ENCODE peak calls at places on chromosome 19, in ten cellular contexts. One of them, this sample, is unnamed.

GRCh38 chr19:49924004-49924880 is 4.8 kb upstream of the ATF5 start:
- DNase-seq in RCC 7860: no peak
- DNase-seq in activated CD4-positive, alpha-beta T cell treated with anti-CD3 and anti-CD28 coated beads, Interleukin-2, amount 10 ng/mL, durations not matched to agents 7 days and 5 days: no peak
- DNase-seq in KBM-7: no peak
- DNase-seq in AG09319: peak
- DNase-seq in NCI-H774: no peak
- DNase-seq in ACHN: no peak
- DNase-seq in EH: no peak
- DNase-seq in kidney tubule cell: no peak
- DNase-seq in Ammon's horn: no peak
- DNase-seq in this sample: no peak

GRCh38 chr19:7859766-7860165 is 14.4 kb downstream of the PRR36 start:
- DNase-seq in RCC 7860: no peak
- DNase-seq in activated CD4-positive, alpha-beta T cell treated with anti-CD3 and anti-CD28 coated beads, Interleukin-2, amount 10 ng/mL, durations not matched to agents 7 days and 5 days: no peak
- DNase-seq in KBM-7: no peak
- DNase-seq in AG09319: no peak
- DNase-seq in NCI-H774: no peak
- DNase-seq in ACHN: no peak
- DNase-seq in EH: no peak
- DNase-seq in kidney tubule cell: no peak
- DNase-seq in Ammon's horn: no peak
- DNase-seq in this sample: no peak

GRCh38 chr19:12834976-12835757 is 788 bp upstream of the RTBDN start:
- DNase-seq in RCC 7860: no peak
- DNase-seq in activated CD4-positive, alpha-beta T cell treated with anti-CD3 and anti-CD28 coated beads, Interleukin-2, amount 10 ng/mL, durations not matched to agents 7 days and 5 days: peak
- DNase-seq in KBM-7: peak
- DNase-seq in AG09319: no peak
- DNase-seq in NCI-H774: peak
- DNase-seq in ACHN: peak
- DNase-seq in EH: no peak
- DNase-seq in kidney tubule cell: no peak
- DNase-seq in Ammon's horn: no peak
- DNase-seq in this sample: peak

GRCh38 chr19:58558066-58558622 is at the start of gene UBE2M:
- DNase-seq in RCC 7860: peak
- DNase-seq in activated CD4-positive, alpha-beta T cell treated with anti-CD3 and anti-CD28 coated beads, Interleukin-2, amount 10 ng/mL, durations not matched to agents 7 days and 5 days: peak
- DNase-seq in KBM-7: no peak
- DNase-seq in AG09319: no peak
- DNase-seq in NCI-H774: no peak
- DNase-seq in ACHN: no peak
- DNase-seq in EH: peak
- DNase-seq in kidney tubule cell: no peak
- DNase-seq in Ammon's horn: no peak
- DNase-seq in this sample: peak

GRCh38 chr19:409006-409514 is at the start of gene C2CD4C:
- DNase-seq in RCC 7860: no peak
- DNase-seq in activated CD4-positive, alpha-beta T cell treated with anti-CD3 and anti-CD28 coated beads, Interleukin-2, amount 10 ng/mL, durations not matched to agents 7 days and 5 days: no peak
- DNase-seq in KBM-7: no peak
- DNase-seq in AG09319: no peak
- DNase-seq in NCI-H774: peak
- DNase-seq in ACHN: no peak
- DNase-seq in EH: no peak
- DNase-seq in kidney tubule cell: no peak
- DNase-seq in Ammon's horn: no peak
- DNase-seq in this sample: peak

GRCh38 chr19:18606281-18607221 is at the start of gene CRLF1:
- DNase-seq in RCC 7860: no peak
- DNase-seq in activated CD4-positive, alpha-beta T cell treated with anti-CD3 and anti-CD28 coated beads, Interleukin-2, amount 10 ng/mL, durations not matched to agents 7 days and 5 days: no peak
- DNase-seq in KBM-7: no peak
- DNase-seq in AG09319: no peak
- DNase-seq in NCI-H774: no peak
- DNase-seq in ACHN: no peak
- DNase-seq in EH: no peak
- DNase-seq in kidney tubule cell: no peak
- DNase-seq in Ammon's horn: no peak
- DNase-seq in this sample: no peak

GRCh38 chr19:33472696-33473624 is 48.6 kb downstream of the PEPD start:
- DNase-seq in RCC 7860: peak
- DNase-seq in activated CD4-positive, alpha-beta T cell treated with anti-CD3 and anti-CD28 coated beads, Interleukin-2, amount 10 ng/mL, durations not matched to agents 7 days and 5 days: no peak
- DNase-seq in KBM-7: no peak
- DNase-seq in AG09319: peak
- DNase-seq in NCI-H774: no peak
- DNase-seq in ACHN: no peak
- DNase-seq in EH: peak
- DNase-seq in kidney tubule cell: peak
- DNase-seq in Ammon's horn: no peak
- DNase-seq in this sample: no peak

GRCh38 chr19:51259348-51260245 is 8.7 kb downstream of the SIGLECL1 start:
- DNase-seq in RCC 7860: peak
- DNase-seq in activated CD4-positive, alpha-beta T cell treated with anti-CD3 and anti-CD28 coated beads, Interleukin-2, amount 10 ng/mL, durations not matched to agents 7 days and 5 days: peak
- DNase-seq in KBM-7: peak
- DNase-seq in AG09319: no peak
- DNase-seq in NCI-H774: no peak
- DNase-seq in ACHN: peak
- DNase-seq in EH: no peak
- DNase-seq in kidney tubule cell: peak
- DNase-seq in Ammon's horn: peak
- DNase-seq in this sample: peak

GRCh38 chr19:7013678-7014077 is 7.6 kb downstream of the MBD3L2B start:
- DNase-seq in RCC 7860: peak
- DNase-seq in activated CD4-positive, alpha-beta T cell treated with anti-CD3 and anti-CD28 coated beads, Interleukin-2, amount 10 ng/mL, durations not matched to agents 7 days and 5 days: no peak
- DNase-seq in KBM-7: peak
- DNase-seq in AG09319: no peak
- DNase-seq in NCI-H774: no peak
- DNase-seq in ACHN: no peak
- DNase-seq in EH: peak
- DNase-seq in kidney tubule cell: peak
- DNase-seq in Ammon's horn: peak
- DNase-seq in this sample: no peak

GRCh38 chr19:40510526-40511115 is 43.8 kb downstream of the SPTBN4 start:
- DNase-seq in RCC 7860: no peak
- DNase-seq in activated CD4-positive, alpha-beta T cell treated with anti-CD3 and anti-CD28 coated beads, Interleukin-2, amount 10 ng/mL, durations not matched to agents 7 days and 5 days: no peak
- DNase-seq in KBM-7: no peak
- DNase-seq in AG09319: no peak
- DNase-seq in NCI-H774: no peak
- DNase-seq in ACHN: no peak
- DNase-seq in EH: peak
- DNase-seq in kidney tubule cell: no peak
- DNase-seq in Ammon's horn: no peak
- DNase-seq in this sample: no peak

GRCh38 chr19:55614711-55615552 is 9.4 kb downstream of the ZNF784 start:
- DNase-seq in RCC 7860: no peak
- DNase-seq in activated CD4-positive, alpha-beta T cell treated with anti-CD3 and anti-CD28 coated beads, Interleukin-2, amount 10 ng/mL, durations not matched to agents 7 days and 5 days: no peak
- DNase-seq in KBM-7: no peak
- DNase-seq in AG09319: no peak
- DNase-seq in NCI-H774: no peak
- DNase-seq in ACHN: no peak
- DNase-seq in EH: no peak
- DNase-seq in kidney tubule cell: no peak
- DNase-seq in Ammon's horn: no peak
- DNase-seq in this sample: no peak

GRCh38 chr19:46297700-46298476 is 1.0 kb downstream of the HIF3A start:
- DNase-seq in RCC 7860: no peak
- DNase-seq in activated CD4-positive, alpha-beta T cell treated with anti-CD3 and anti-CD28 coated beads, Interleukin-2, amount 10 ng/mL, durations not matched to agents 7 days and 5 days: no peak
- DNase-seq in KBM-7: no peak
- DNase-seq in AG09319: no peak
- DNase-seq in NCI-H774: no peak
- DNase-seq in ACHN: no peak
- DNase-seq in EH: no peak
- DNase-seq in kidney tubule cell: no peak
- DNase-seq in Ammon's horn: peak
- DNase-seq in this sample: peak

GRCh38 chr19:13982773-13983172 is 23.3 kb downstream of the RFX1 start:
- DNase-seq in RCC 7860: no peak
- DNase-seq in activated CD4-positive, alpha-beta T cell treated with anti-CD3 and anti-CD28 coated beads, Interleukin-2, amount 10 ng/mL, durations not matched to agents 7 days and 5 days: no peak
- DNase-seq in KBM-7: no peak
- DNase-seq in AG09319: no peak
- DNase-seq in NCI-H774: no peak
- DNase-seq in ACHN: no peak
- DNase-seq in EH: no peak
- DNase-seq in kidney tubule cell: no peak
- DNase-seq in Ammon's horn: no peak
- DNase-seq in this sample: no peak

GRCh38 chr19:41175825-41176734 is 16.9 kb upstream of the CYP2S1 start:
- DNase-seq in RCC 7860: peak
- DNase-seq in activated CD4-positive, alpha-beta T cell treated with anti-CD3 and anti-CD28 coated beads, Interleukin-2, amount 10 ng/mL, durations not matched to agents 7 days and 5 days: peak
- DNase-seq in KBM-7: peak
- DNase-seq in AG09319: peak
- DNase-seq in NCI-H774: no peak
- DNase-seq in ACHN: peak
- DNase-seq in EH: peak
- DNase-seq in kidney tubule cell: peak
- DNase-seq in Ammon's horn: peak
- DNase-seq in this sample: peak

GRCh38 chr19:19382118-19382517 is 23.4 kb upstream of the GATAD2A start:
- DNase-seq in RCC 7860: no peak
- DNase-seq in activated CD4-positive, alpha-beta T cell treated with anti-CD3 and anti-CD28 coated beads, Interleukin-2, amount 10 ng/mL, durations not matched to agents 7 days and 5 days: no peak
- DNase-seq in KBM-7: no peak
- DNase-seq in AG09319: no peak
- DNase-seq in NCI-H774: no peak
- DNase-seq in ACHN: no peak
- DNase-seq in EH: no peak
- DNase-seq in kidney tubule cell: peak
- DNase-seq in Ammon's horn: no peak
- DNase-seq in this sample: no peak

GRCh38 chr19:45809643-45810159 is 5.4 kb downstream of the RSPH6A start:
- DNase-seq in RCC 7860: peak
- DNase-seq in activated CD4-positive, alpha-beta T cell treated with anti-CD3 and anti-CD28 coated beads, Interleukin-2, amount 10 ng/mL, durations not matched to agents 7 days and 5 days: no peak
- DNase-seq in KBM-7: peak
- DNase-seq in AG09319: peak
- DNase-seq in NCI-H774: peak
- DNase-seq in ACHN: peak
- DNase-seq in EH: peak
- DNase-seq in kidney tubule cell: peak
- DNase-seq in Ammon's horn: no peak
- DNase-seq in this sample: no peak

GRCh38 chr19:3533563-3534216 is 5.3 kb upstream of the TEKTIP1 start:
- DNase-seq in RCC 7860: no peak
- DNase-seq in activated CD4-positive, alpha-beta T cell treated with anti-CD3 and anti-CD28 coated beads, Interleukin-2, amount 10 ng/mL, durations not matched to agents 7 days and 5 days: no peak
- DNase-seq in KBM-7: no peak
- DNase-seq in AG09319: no peak
- DNase-seq in NCI-H774: no peak
- DNase-seq in ACHN: no peak
- DNase-seq in EH: no peak
- DNase-seq in kidney tubule cell: no peak
- DNase-seq in Ammon's horn: no peak
- DNase-seq in this sample: no peak

GRCh38 chr19:17576758-17577532 is 21.5 kb downstream of the COLGALT1 start:
- DNase-seq in RCC 7860: no peak
- DNase-seq in activated CD4-positive, alpha-beta T cell treated with anti-CD3 and anti-CD28 coated beads, Interleukin-2, amount 10 ng/mL, durations not matched to agents 7 days and 5 days: peak
- DNase-seq in KBM-7: peak
- DNase-seq in AG09319: no peak
- DNase-seq in NCI-H774: no peak
- DNase-seq in ACHN: peak
- DNase-seq in EH: peak
- DNase-seq in kidney tubule cell: no peak
- DNase-seq in Ammon's horn: no peak
- DNase-seq in this sample: peak

GRCh38 chr19:16594131-16594586 is 21.9 kb upstream of the SLC35E1 start:
- DNase-seq in RCC 7860: no peak
- DNase-seq in activated CD4-positive, alpha-beta T cell treated with anti-CD3 and anti-CD28 coated beads, Interleukin-2, amount 10 ng/mL, durations not matched to agents 7 days and 5 days: peak
- DNase-seq in KBM-7: peak
- DNase-seq in AG09319: no peak
- DNase-seq in NCI-H774: no peak
- DNase-seq in ACHN: no peak
- DNase-seq in EH: no peak
- DNase-seq in kidney tubule cell: no peak
- DNase-seq in Ammon's horn: peak
- DNase-seq in this sample: no peak

GRCh38 chr19:41997121-41997850 is 3.3 kb upstream of the ATP1A3 start:
- DNase-seq in RCC 7860: no peak
- DNase-seq in activated CD4-positive, alpha-beta T cell treated with anti-CD3 and anti-CD28 coated beads, Interleukin-2, amount 10 ng/mL, durations not matched to agents 7 days and 5 days: peak
- DNase-seq in KBM-7: peak
- DNase-seq in AG09319: no peak
- DNase-seq in NCI-H774: no peak
- DNase-seq in ACHN: peak
- DNase-seq in EH: peak
- DNase-seq in kidney tubule cell: peak
- DNase-seq in Ammon's horn: no peak
- DNase-seq in this sample: peak

GRCh38 chr19:17184381-17184841 is 30.7 kb upstream of the USE1 start:
- DNase-seq in RCC 7860: no peak
- DNase-seq in activated CD4-positive, alpha-beta T cell treated with anti-CD3 and anti-CD28 coated beads, Interleukin-2, amount 10 ng/mL, durations not matched to agents 7 days and 5 days: peak
- DNase-seq in KBM-7: peak
- DNase-seq in AG09319: no peak
- DNase-seq in NCI-H774: no peak
- DNase-seq in ACHN: no peak
- DNase-seq in EH: no peak
- DNase-seq in kidney tubule cell: no peak
- DNase-seq in Ammon's horn: peak
- DNase-seq in this sample: no peak

GRCh38 chr19:370641-371330 is 26.2 kb upstream of the MIER2 start:
- DNase-seq in RCC 7860: no peak
- DNase-seq in activated CD4-positive, alpha-beta T cell treated with anti-CD3 and anti-CD28 coated beads, Interleukin-2, amount 10 ng/mL, durations not matched to agents 7 days and 5 days: no peak
- DNase-seq in KBM-7: no peak
- DNase-seq in AG09319: no peak
- DNase-seq in NCI-H774: no peak
- DNase-seq in ACHN: no peak
- DNase-seq in EH: no peak
- DNase-seq in kidney tubule cell: no peak
- DNase-seq in Ammon's horn: no peak
- DNase-seq in this sample: no peak

GRCh38 chr19:30881281-30881680 is 468.0 kb downstream of the TSHZ3 start:
- DNase-seq in RCC 7860: no peak
- DNase-seq in activated CD4-positive, alpha-beta T cell treated with anti-CD3 and anti-CD28 coated beads, Interleukin-2, amount 10 ng/mL, durations not matched to agents 7 days and 5 days: no peak
- DNase-seq in KBM-7: no peak
- DNase-seq in AG09319: no peak
- DNase-seq in NCI-H774: no peak
- DNase-seq in ACHN: no peak
- DNase-seq in EH: no peak
- DNase-seq in kidney tubule cell: no peak
- DNase-seq in Ammon's horn: no peak
- DNase-seq in this sample: no peak

GRCh38 chr19:6423499-6424189 is 967 bp downstream of the KHSRP start:
- DNase-seq in RCC 7860: peak
- DNase-seq in activated CD4-positive, alpha-beta T cell treated with anti-CD3 and anti-CD28 coated beads, Interleukin-2, amount 10 ng/mL, durations not matched to agents 7 days and 5 days: peak
- DNase-seq in KBM-7: peak
- DNase-seq in AG09319: no peak
- DNase-seq in NCI-H774: no peak
- DNase-seq in ACHN: peak
- DNase-seq in EH: peak
- DNase-seq in kidney tubule cell: peak
- DNase-seq in Ammon's horn: no peak
- DNase-seq in this sample: peak

GRCh38 chr19:17244618-17245534 is 843 bp downstream of the NR2F6 start:
- DNase-seq in RCC 7860: no peak
- DNase-seq in activated CD4-positive, alpha-beta T cell treated with anti-CD3 and anti-CD28 coated beads, Interleukin-2, amount 10 ng/mL, durations not matched to agents 7 days and 5 days: no peak
- DNase-seq in KBM-7: no peak
- DNase-seq in AG09319: no peak
- DNase-seq in NCI-H774: no peak
- DNase-seq in ACHN: no peak
- DNase-seq in EH: no peak
- DNase-seq in kidney tubule cell: peak
- DNase-seq in Ammon's horn: no peak
- DNase-seq in this sample: peak

GRCh38 chr19:39946532-39946931 is 12.1 kb upstream of the FCGBP start:
- DNase-seq in RCC 7860: peak
- DNase-seq in activated CD4-positive, alpha-beta T cell treated with anti-CD3 and anti-CD28 coated beads, Interleukin-2, amount 10 ng/mL, durations not matched to agents 7 days and 5 days: no peak
- DNase-seq in KBM-7: peak
- DNase-seq in AG09319: no peak
- DNase-seq in NCI-H774: no peak
- DNase-seq in ACHN: peak
- DNase-seq in EH: peak
- DNase-seq in kidney tubule cell: peak
- DNase-seq in Ammon's horn: no peak
- DNase-seq in this sample: no peak

GRCh38 chr19:1067341-1068103 is 555 bp downstream of the ARHGAP45 start:
- DNase-seq in RCC 7860: no peak
- DNase-seq in activated CD4-positive, alpha-beta T cell treated with anti-CD3 and anti-CD28 coated beads, Interleukin-2, amount 10 ng/mL, durations not matched to agents 7 days and 5 days: no peak
- DNase-seq in KBM-7: peak
- DNase-seq in AG09319: no peak
- DNase-seq in NCI-H774: no peak
- DNase-seq in ACHN: no peak
- DNase-seq in EH: no peak
- DNase-seq in kidney tubule cell: no peak
- DNase-seq in Ammon's horn: no peak
- DNase-seq in this sample: no peak

GRCh38 chr19:57056972-57057371 is 62.8 kb upstream of the USP29 start:
- DNase-seq in RCC 7860: no peak
- DNase-seq in activated CD4-positive, alpha-beta T cell treated with anti-CD3 and anti-CD28 coated beads, Interleukin-2, amount 10 ng/mL, durations not matched to agents 7 days and 5 days: no peak
- DNase-seq in KBM-7: no peak
- DNase-seq in AG09319: no peak
- DNase-seq in NCI-H774: no peak
- DNase-seq in ACHN: no peak
- DNase-seq in EH: no peak
- DNase-seq in kidney tubule cell: no peak
- DNase-seq in Ammon's horn: no peak
- DNase-seq in this sample: no peak